ENCODE peak calls at places on chromosomes 3 and 15, in ten cellular contexts. J is astrocyte; L is GM03348; M is NCI-H187 treated with DMSO at 0.1 percent for 48 hours; E is Peyer's patch; K is GM12892; F is fibroblast of lung; V is activated CD4-positive, CD25-positive, alpha-beta regulatory T cell; Z is NCI-H1092; Y is WERI-Rb-1. W is an unnamed sample.

GRCh38 chr3:112508860-112509259 is 9.6 kb upstream of the BTLA start:
- DNase-seq in Y (no peak), M (no peak), E (no peak), Z (no peak), J (no peak), K (no peak), V (no peak), L (no peak), F (no peak), W (no peak)

GRCh38 chr3:111915905-111916304 is 56.8 kb downstream of the PHLDB2 start:
- DNase-seq in M (no peak), E (no peak), L (no peak), Z (no peak), F (no peak), J (peak), K (no peak), Y (no peak), V (no peak), W (no peak)

GRCh38 chr3:174408310-174408709 is 450.8 kb upstream of the NAALADL2 start:
- DNase-seq in Y (no peak), L (peak), V (no peak), Z (no peak), M (no peak), E (no peak), K (no peak), F (peak), J (peak), W (peak)

GRCh38 chr3:150135321-150135721 is 164.6 kb upstream of the PFN2 start:
- DNase-seq in F (peak), E (no peak), V (no peak), M (no peak), Y (no peak), L (peak), J (no peak), K (no peak), Z (no peak), W (peak)

GRCh38 chr3:112802338-112802737 is 44.3 kb downstream of the CD200R1L start:
- DNase-seq in V (no peak), L (no peak), M (no peak), F (no peak), Y (no peak), K (no peak), Z (no peak), E (no peak), J (no peak), W (no peak)

GRCh38 chr15:29934251-29934650 is 112.0 kb upstream of the TJP1 start:
- DNase-seq in Y (no peak), V (no peak), F (peak), E (no peak), M (no peak), Z (no peak), J (peak), L (peak), K (no peak), W (peak)

GRCh38 chr3:134395103-134395502 is 20.9 kb upstream of the AMOTL2 start:
- DNase-seq in J (no peak), L (no peak), K (no peak), E (no peak), V (no peak), M (no peak), Z (no peak), Y (no peak), F (no peak), W (no peak)

GRCh38 chr3:184756151-184756681 is 44.4 kb upstream of the MAGEF1 start:
- DNase-seq in M (no peak), V (no peak), E (no peak), J (no peak), Y (peak), F (no peak), L (no peak), Z (no peak), K (no peak), W (no peak)

GRCh38 chr3:124453221-124453620 is 277.0 kb upstream of the UMPS start:
- DNase-seq in K (no peak), E (no peak), F (no peak), V (no peak), Z (no peak), Y (no peak), L (no peak), M (no peak), J (no peak), W (no peak)

GRCh38 chr15:69615756-69616155 is 163.1 kb downstream of the RPLP1 start:
- DNase-seq in J (no peak), L (no peak), V (no peak), Z (no peak), M (no peak), Y (no peak), E (no peak), K (no peak), F (no peak), W (no peak)

GRCh38 chr15:57323806-57324589 is 52.3 kb upstream of the CGNL1 start:
- DNase-seq in V (no peak), L (peak), E (no peak), Y (peak), K (peak), Z (no peak), M (peak), J (peak), F (no peak), W (no peak)

GRCh38 chr3:71559578-71560162 is 23.9 kb downstream of the FOXP1 start:
- DNase-seq in Y (no peak), E (no peak), Z (no peak), F (no peak), K (no peak), L (no peak), V (no peak), J (no peak), M (no peak), W (no peak)

GRCh38 chr3:194828926-194829325 is 143.2 kb downstream of the FAM43A start:
- DNase-seq in Z (no peak), F (no peak), K (no peak), L (no peak), V (no peak), M (no peak), E (no peak), Y (no peak), J (no peak), W (no peak)

GRCh38 chr3:6862880-6863195 is 1.9 kb downstream of the GRM7 start:
- DNase-seq in E (no peak), L (no peak), Y (no peak), Z (no peak), K (no peak), F (no peak), J (no peak), V (no peak), M (no peak), W (no peak)

GRCh38 chr3:59212128-59212764 is 162.4 kb upstream of the CFAP20DC start:
- DNase-seq in K (no peak), M (peak), Y (no peak), J (peak), F (peak), V (no peak), E (no peak), Z (peak), L (peak), W (peak)

W was measured in adipocyte.